ENCODE peak calls at places on chromosomes 2 and 18, in eight cellular contexts. Y is A549, R is Peyer's patch, H is right lobe of liver, D is prostate gland, X is HepG2, T is sigmoid colon, E is tibial nerve. L is an unnamed sample.

GRCh38 chr2:60822987-60823386 is 58.4 kb upstream of the REL start:
- DNase-seq in D (no peak), R (no peak), E (no peak), T (no peak), Y (no peak), X (no peak), H (no peak), L (no peak)

GRCh38 chr2:33210626-33211025 is 263.9 kb downstream of the LTBP1 start:
- DNase-seq in D (no peak), X (no peak), H (no peak), R (no peak), T (no peak), E (no peak), Y (peak; percentile 71), L (no peak)

GRCh38 chr2:134189009-134189717 is 64.7 kb upstream of the MGAT5 start:
- DNase-seq in X (no peak), E (no peak), H (peak; percentile 42), D (no peak), T (no peak), Y (peak; percentile 13), R (no peak), L (no peak)

GRCh38 chr18:37124511-37124910 is 295.6 kb downstream of the KIAA1328 start:
- DNase-seq in T (no peak), Y (no peak), H (no peak), D (no peak), X (no peak), R (no peak), E (no peak), L (no peak)

GRCh38 chr18:32373995-32374394 is 96.7 kb downstream of the GAREM1 start:
- DNase-seq in D (no peak), R (no peak), Y (no peak), E (no peak), T (no peak), H (no peak), X (no peak), L (no peak)

GRCh38 chr18:70072678-70073077 is 125.0 kb upstream of the CD226 start:
- DNase-seq in E (no peak), X (peak; percentile 34), R (no peak), T (no peak), H (no peak), Y (peak; percentile 11), D (no peak), L (no peak)

GRCh38 chr18:78138993-78139496 is 840.6 kb upstream of the SALL3 start:
- DNase-seq in E (no peak), D (no peak), T (no peak), X (no peak), R (no peak), H (no peak), Y (no peak), L (no peak)

GRCh38 chr2:173749315-173749714 is 215.9 kb downstream of the SP3 start:
- DNase-seq in D (no peak), Y (peak; percentile 53), E (no peak), H (no peak), T (no peak), X (peak; percentile 23), R (no peak), L (no peak)

GRCh38 chr2:3449936-3450335 is 69.4 kb downstream of the ADI1 start:
- DNase-seq in Y (no peak), R (no peak), T (no peak), E (no peak), H (no peak), X (no peak), D (no peak), L (no peak)

GRCh38 chr2:3453196-3453845 is 66.0 kb downstream of the ADI1 start:
- DNase-seq in T (no peak), R (no peak), D (no peak), Y (no peak), E (no peak), X (no peak), H (no peak), L (no peak)

GRCh38 chr2:3450385-3451031 is 68.8 kb downstream of the ADI1 start:
- DNase-seq in H (no peak), Y (no peak), D (no peak), X (no peak), E (no peak), R (no peak), T (no peak), L (no peak)

GRCh38 chr2:3454802-3455201 is 64.5 kb downstream of the ADI1 start:
- DNase-seq in X (no peak), D (no peak), R (no peak), H (no peak), E (no peak), T (no peak), Y (no peak), L (no peak)

GRCh38 chr2:3451926-3452671 is 67.2 kb downstream of the ADI1 start:
- DNase-seq in R (no peak), E (no peak), D (no peak), X (no peak), Y (no peak), H (no peak), T (no peak), L (no peak)
- TF ChIP-seq CTCF in R (no peak), E (no peak), D (no peak), X (no peak), Y (no peak), H (no peak), T (no peak), L (no peak)

DNA sequence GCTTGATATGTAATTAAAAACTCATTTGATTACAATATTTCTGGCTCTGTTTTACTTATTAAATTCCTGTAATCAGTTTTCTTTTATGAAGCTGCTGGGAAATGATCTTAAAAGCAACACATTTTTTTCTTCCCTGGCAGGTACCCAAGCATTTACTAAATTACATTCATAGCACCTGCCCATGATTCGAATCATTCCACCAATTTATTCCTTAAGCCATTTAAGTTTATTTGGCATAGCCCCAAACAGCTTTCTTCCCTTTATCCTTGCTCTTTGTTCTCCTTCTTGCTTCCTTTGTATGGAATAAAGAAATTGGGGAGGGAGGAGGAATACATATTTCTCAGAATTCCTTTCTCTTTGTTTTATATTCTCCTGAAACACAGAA is 241.3 kb downstream of the AGPS start:
- DNase-seq in E (no peak), Y (no peak), D (no peak), T (no peak), H (no peak), R (no peak), X (no peak), L (no peak)
- TF ChIP-seq POLR2A in E (no peak), Y (no peak), D (no peak), T (no peak), H (no peak), R (no peak), X (no peak), L (no peak)

DNA sequence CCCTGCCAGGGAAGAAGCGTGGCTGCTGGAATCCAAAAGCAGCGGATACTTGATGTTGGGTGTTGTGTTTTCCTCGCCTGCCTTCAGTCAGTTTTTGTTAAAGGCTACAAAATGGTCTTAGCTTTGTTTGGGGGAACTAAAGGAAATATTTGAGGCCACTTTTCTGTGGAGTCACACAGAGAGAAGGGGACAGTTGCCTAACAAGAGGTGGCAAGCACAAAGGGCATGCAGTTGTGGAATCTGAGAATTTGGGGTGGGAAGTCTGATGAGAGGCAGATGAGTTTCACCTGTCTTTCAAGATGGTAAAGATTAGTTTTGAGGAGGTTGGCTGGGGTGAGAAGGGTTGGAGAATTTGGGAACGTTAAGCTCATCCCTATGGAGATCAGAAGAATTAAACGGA is 2.9 kb downstream of the MALT1 start:
- DNase-seq in R (no peak), H (no peak), T (no peak), E (no peak), X (no peak), D (no peak), Y (no peak), L (no peak)
- H3K4me3 ChIP-seq in R (no peak overlapping the region), H (no peak overlapping the region), T (no peak overlapping the region), E (no peak overlapping the region), X (peak overlapping the region; percentile 90), D (no peak overlapping the region), Y (no peak overlapping the region), L (no peak overlapping the region)

GRCh38 chr2:15141211-15141610 is 419.9 kb downstream of the NBAS start:
- DNase-seq in X (no peak), E (no peak), R (no peak), T (no peak), H (no peak), D (no peak), Y (no peak), L (no peak)

GRCh38 chr2:15134957-15135356 is 426.2 kb downstream of the NBAS start:
- DNase-seq in X (no peak), T (no peak), Y (no peak), R (no peak), E (no peak), H (no peak), D (no peak), L (no peak)

GRCh38 chr2:15133461-15133860 is 427.7 kb downstream of the NBAS start:
- DNase-seq in T (no peak), X (no peak), H (no peak), R (no peak), Y (no peak), D (no peak), E (no peak), L (no peak)

GRCh38 chr2:15142069-15142689 is 419.0 kb downstream of the NBAS start:
- DNase-seq in H (no peak), E (no peak), D (peak; percentile 12), R (no peak), T (no peak), X (peak; percentile 18), Y (no peak), L (no peak)

GRCh38 chr2:15136639-15137038 is 424.5 kb downstream of the NBAS start:
- DNase-seq in H (no peak), Y (no peak), E (no peak), X (no peak), R (no peak), D (no peak), T (no peak), L (no peak)
- TF ChIP-seq CTCF in H (no peak), Y (no peak), E (no peak), X (no peak), R (no peak), D (no peak), T (no peak), L (no peak)

GRCh38 chr2:202870431-202871160 is 970 bp downstream of the ICA1L start:
- DNase-seq in R (peak; percentile 68), H (peak; percentile 64), T (peak; percentile 83), D (peak; percentile 60), X (peak; percentile 81), Y (peak; percentile 83), E (peak; percentile 27), L (peak; percentile 59)

DNA sequence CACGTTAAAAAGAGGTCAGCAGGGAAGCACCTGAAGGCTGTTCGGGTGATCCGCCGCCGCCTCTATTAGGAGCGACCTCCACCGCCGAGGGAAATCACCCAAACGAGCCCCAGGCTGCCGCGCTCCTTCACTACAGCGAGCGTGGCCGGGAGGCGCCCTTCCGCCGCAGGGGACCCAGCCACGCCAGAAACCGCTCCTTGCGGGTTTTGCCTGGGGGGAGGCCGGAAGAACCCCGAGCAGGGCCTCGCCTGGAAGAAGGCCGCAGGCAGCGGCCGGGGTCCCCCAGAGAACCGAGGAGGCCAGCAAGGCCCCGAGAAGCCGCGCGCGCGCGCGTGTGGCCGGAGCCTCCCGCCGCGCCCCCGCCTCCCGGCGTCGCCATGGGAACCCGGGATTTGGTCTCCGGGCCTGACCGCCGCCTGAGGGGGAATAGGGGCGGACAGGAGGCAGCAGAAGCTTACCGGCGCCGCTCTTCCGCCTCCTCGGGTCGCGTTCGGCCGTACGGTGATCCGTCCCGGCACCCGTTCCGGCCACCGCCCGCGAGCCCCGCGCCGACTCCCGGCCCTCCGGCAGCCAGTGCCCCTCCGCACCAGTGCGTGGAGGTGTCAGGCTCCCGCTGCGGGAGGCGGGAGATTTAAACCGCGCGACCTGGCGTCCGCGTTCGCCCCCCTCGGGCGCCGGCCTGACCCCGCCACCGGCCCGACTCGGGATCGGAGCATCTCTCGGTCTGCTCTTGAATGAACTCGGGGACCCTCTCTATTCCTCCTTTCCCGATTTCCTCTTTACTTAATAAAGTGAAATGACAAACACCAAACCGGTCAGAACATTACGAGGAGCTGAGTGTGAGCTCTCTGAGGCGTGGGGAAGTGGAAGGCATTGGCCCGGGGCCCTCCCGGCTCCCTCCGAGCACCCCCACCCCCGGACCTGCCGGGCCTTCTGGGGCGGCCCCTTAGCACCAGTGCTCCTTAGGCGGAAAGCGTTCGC is at the start of gene ICA1L:
- DNase-seq in T (peak; percentile 79), E (peak; percentile 28), D (peak; percentile 35), R (peak; percentile 67), X (peak; percentile 32), H (peak; percentile 74), Y (peak; percentile 60), L (peak; percentile 56)
- TF ChIP-seq POLR2A in T (no peak), E (no peak), D (peak; percentile 23), R (peak; percentile 3), X (peak; percentile 22), H (no peak), Y (peak; percentile 15), L (no peak)

L was measured in breast epithelium.